ENCODE peak calls at places on chromosome 12, in ten cellular contexts. H, Z, E, P, N, D, X, M, W and K are unnamed samples.

GRCh38 chr12:10027311-10028099 is 3.0 kb upstream of the CLEC9A start:
- ATAC-seq in H (no peak), Z (peak), E (no peak), P (peak), N (no peak), D (peak), X (peak), M (peak), W (no peak), K (peak)

GRCh38 chr12:68686262-68686594 is 550 bp upstream of the NUP107 start:
- ATAC-seq in H (no peak), Z (no peak), E (no peak), P (no peak), N (peak), D (no peak), X (no peak), M (no peak), W (no peak), K (no peak)

GRCh38 chr12:28811457-28811856 is 337.6 kb upstream of the FAR2 start:
- ATAC-seq in H (no peak), Z (no peak), E (no peak), P (no peak), N (no peak), D (no peak), X (no peak), M (no peak), W (no peak), K (no peak)

GRCh38 chr12:121214171-121214777 is 4.3 kb downstream of the P2RX4 start:
- ATAC-seq in H (no peak), Z (peak), E (peak), P (peak), N (peak), D (no peak), X (no peak), M (peak), W (no peak), K (no peak)

GRCh38 chr12:68976304-68976915 is 43.4 kb upstream of the CPM start:
- ATAC-seq in H (no peak), Z (no peak), E (no peak), P (peak), N (no peak), D (no peak), X (no peak), M (peak), W (no peak), K (no peak)

GRCh38 chr12:7376196-7376595 is 67.8 kb downstream of the CD163L1 start:
- ATAC-seq in H (no peak), Z (no peak), E (no peak), P (no peak), N (no peak), D (no peak), X (no peak), M (no peak), W (no peak), K (no peak)

GRCh38 chr12:132578118-132578517 is 32.3 kb downstream of the LRCOL1 start:
- ATAC-seq in H (no peak), Z (no peak), E (no peak), P (no peak), N (no peak), D (no peak), X (no peak), M (no peak), W (no peak), K (no peak)

GRCh38 chr12:25725874-25726273 is 172.8 kb upstream of the LMNTD1 start:
- ATAC-seq in H (peak), Z (peak), E (no peak), P (no peak), N (no peak), D (no peak), X (peak), M (peak), W (no peak), K (peak)

GRCh38 chr12:13024151-13024946 is 19.8 kb upstream of the FAM234B start:
- ATAC-seq in H (no peak), Z (peak), E (no peak), P (peak), N (no peak), D (no peak), X (no peak), M (no peak), W (peak), K (peak)

GRCh38 chr12:122304924-122305323 is 38.6 kb upstream of the VPS33A start:
- ATAC-seq in H (no peak), Z (no peak), E (no peak), P (no peak), N (no peak), D (peak), X (no peak), M (no peak), W (no peak), K (no peak)

GRCh38 chr12:76024942-76025600 is 6.5 kb downstream of the PHLDA1 start:
- ATAC-seq in H (no peak), Z (no peak), E (no peak), P (no peak), N (no peak), D (peak), X (no peak), M (no peak), W (no peak), K (no peak)

GRCh38 chr12:32568241-32568640 is 110.9 kb upstream of the DNM1L start:
- ATAC-seq in H (peak), Z (peak), E (no peak), P (peak), N (no peak), D (peak), X (peak), M (no peak), W (no peak), K (peak)

GRCh38 chr12:54417712-54418440 is 1.2 kb downstream of the ITGA5 start:
- ATAC-seq in H (peak), Z (peak), E (peak), P (peak), N (peak), D (no peak), X (peak), M (peak), W (no peak), K (no peak)

GRCh38 chr12:12123209-12123608 is 52.5 kb downstream of the BCL2L14 start:
- ATAC-seq in H (no peak), Z (peak), E (no peak), P (no peak), N (no peak), D (no peak), X (no peak), M (no peak), W (no peak), K (peak)

GRCh38 chr12:41532072-41532471 is 344.0 kb downstream of the PDZRN4 start:
- ATAC-seq in H (no peak), Z (no peak), E (peak), P (no peak), N (peak), D (peak), X (no peak), M (no peak), W (no peak), K (no peak)

GRCh38 chr12:53236443-53237111 is 4.6 kb upstream of the RARG start:
- ATAC-seq in H (no peak), Z (no peak), E (peak), P (no peak), N (peak), D (no peak), X (no peak), M (no peak), W (no peak), K (no peak)

GRCh38 chr12:89995870-89996269 is 287.2 kb upstream of the ATP2B1 start:
- ATAC-seq in H (no peak), Z (no peak), E (no peak), P (no peak), N (no peak), D (no peak), X (no peak), M (no peak), W (no peak), K (no peak)